ENCODE peak calls at places on chromosome 20, in five cellular contexts. Q is SK-N-SH, Z is HCT116, P is GM12878, K is H1. N is an unnamed sample.
A peak's percentile ranks its signal among the peaks of the same experiment; 100 is the strongest.

GRCh38 chr20:25574411-25574810 is 10.9 kb downstream of the NINL start:
- DNase-seq in Q (peak; percentile 46), Z (no peak), P (no peak), K (no peak), N (no peak)

GRCh38 chr20:11676618-11677289 is 240.9 kb upstream of the BTBD3 start:
- DNase-seq in Q (peak; percentile 67), Z (peak; percentile 6), P (no peak), K (no peak), N (peak; percentile 47)

GRCh38 chr20:33489495-33490022 is 337 bp upstream of the CBFA2T2 start:
- DNase-seq in Q (peak; percentile 99), Z (peak; percentile 90), P (peak; percentile 74), K (peak; percentile 77), N (peak; percentile 99)

GRCh38 chr20:51797357-51798025 is 4.8 kb downstream of the SALL4 start:
- DNase-seq in Q (no peak), Z (no peak), P (no peak), K (no peak), N (no peak)

GRCh38 chr20:32574296-32575226 is 10.6 kb downstream of the NOL4L start:
- DNase-seq in Q (no peak), Z (no peak), P (no peak), K (no peak), N (peak; percentile 33)

GRCh38 chr20:23155141-23155590 is 69.0 kb upstream of the CD93 start:
- DNase-seq in Q (no peak), Z (no peak), P (no peak), K (no peak), N (no peak)

GRCh38 chr20:63740501-63741353 is 1.2 kb downstream of the SLC2A4RG start:
- DNase-seq in Q (peak; percentile 95), Z (peak; percentile 48), P (no peak), K (no peak), N (peak; percentile 96)

GRCh38 chr20:402898-403581 is 5.1 kb upstream of the RBCK1 start:
- DNase-seq in Q (no peak), Z (no peak), P (no peak), K (no peak), N (no peak)

GRCh38 chr20:51428451-51429143 is 113.9 kb downstream of the NFATC2 start:
- DNase-seq in Q (peak; percentile 55), Z (no peak), P (no peak), K (no peak), N (no peak)

GRCh38 chr20:11581271-11581670 is 336.4 kb upstream of the BTBD3 start:
- DNase-seq in Q (no peak), Z (peak; percentile 22), P (no peak), K (no peak), N (no peak)

GRCh38 chr20:31860431-31861345 is 9.6 kb downstream of the DUSP15 start:
- DNase-seq in Q (no peak), Z (no peak), P (no peak), K (no peak), N (peak; percentile 87)

GRCh38 chr20:16865406-16865805 is 117.2 kb downstream of the OTOR start:
- DNase-seq in Q (peak; percentile 9), Z (no peak), P (no peak), K (no peak), N (no peak)

GRCh38 chr20:41862023-41862422 is 243.8 kb upstream of the CHD6 start:
- DNase-seq in Q (no peak), Z (no peak), P (no peak), K (no peak), N (no peak)

GRCh38 chr20:12068146-12068545 is 150.5 kb downstream of the BTBD3 start:
- DNase-seq in Q (no peak), Z (no peak), P (no peak), K (no peak), N (no peak)

GRCh38 chr20:11777861-11778570 is 139.7 kb upstream of the BTBD3 start:
- DNase-seq in Q (peak; percentile 17), Z (no peak), P (no peak), K (no peak), N (no peak)

GRCh38 chr20:50303573-50304500 is 113.2 kb downstream of the CEBPB start:
- DNase-seq in Q (peak; percentile 76), Z (no peak), P (no peak), K (no peak), N (no peak)

GRCh38 chr20:40019510-40019909 is 669.5 kb downstream of the MAFB start:
- DNase-seq in Q (no peak), Z (no peak), P (no peak), K (no peak), N (no peak)

GRCh38 chr20:62652051-62652893 is 10.0 kb downstream of the SLCO4A1 start:
- DNase-seq in Q (peak; percentile 70), Z (peak; percentile 33), P (peak; percentile 85), K (no peak), N (peak; percentile 96)

GRCh38 chr20:7828437-7828836 is 111.8 kb downstream of the HAO1 start:
- DNase-seq in Q (no peak), Z (no peak), P (no peak), K (no peak), N (no peak)

GRCh38 chr20:6566821-6567220 is 200.7 kb upstream of the BMP2 start:
- DNase-seq in Q (no peak), Z (no peak), P (no peak), K (no peak), N (no peak)

GRCh38 chr20:23048283-23049200 is 930 bp downstream of the THBD start:
- DNase-seq in Q (no peak), Z (no peak), P (no peak), K (no peak), N (peak; percentile 27)

GRCh38 chr20:54103067-54103761 is 32.8 kb upstream of the BCAS1 start:
- DNase-seq in Q (peak; percentile 56), Z (peak; percentile 72), P (no peak), K (peak; percentile 41), N (peak; percentile 84)

GRCh38 chr20:45341939-45342862 is 6.0 kb downstream of the SDC4 start:
- DNase-seq in Q (peak; percentile 79), Z (no peak), P (no peak), K (no peak), N (peak; percentile 83)

GRCh38 chr20:8144282-8145245 is 12.5 kb downstream of the PLCB1 start:
- DNase-seq in Q (no peak), Z (no peak), P (no peak), K (no peak), N (no peak)

GRCh38 chr20:43586641-43587040 is 4.1 kb upstream of the IFT52 start:
- DNase-seq in Q (no peak), Z (no peak), P (no peak), K (no peak), N (no peak)

GRCh38 chr20:652611-653109 is 340 bp downstream of the SRXN1 start:
- DNase-seq in Q (no peak), Z (no peak), P (no peak), K (no peak), N (no peak)

GRCh38 chr20:53163486-53163885 is 191.3 kb downstream of the TSHZ2 start:
- DNase-seq in Q (no peak), Z (no peak), P (no peak), K (no peak), N (no peak)

GRCh38 chr20:25538838-25539665 is 46.3 kb downstream of the NINL start:
- DNase-seq in Q (no peak), Z (no peak), P (no peak), K (no peak), N (no peak)

GRCh38 chr20:34452281-34452982 is 63.8 kb upstream of the DYNLRB1 start:
- DNase-seq in Q (peak; percentile 36), Z (no peak), P (no peak), K (no peak), N (no peak)

GRCh38 chr20:44496976-44497375 is 21.3 kb downstream of the TTPAL start:
- DNase-seq in Q (no peak), Z (peak; percentile 39), P (no peak), K (peak; percentile 13), N (no peak)

GRCh38 chr20:3670945-3671344 is 7.7 kb upstream of the GFRA4 start:
- DNase-seq in Q (no peak), Z (no peak), P (no peak), K (no peak), N (no peak)

GRCh38 chr20:3671986-3672863 is 9.0 kb upstream of the GFRA4 start:
- DNase-seq in Q (peak; percentile 24), Z (no peak), P (no peak), K (no peak), N (peak; percentile 31)

GRCh38 chr20:3669710-3670367 is 6.6 kb upstream of the GFRA4 start:
- DNase-seq in Q (peak; percentile 29), Z (no peak), P (no peak), K (no peak), N (no peak)

GRCh38 chr20:3672864-3673550 is 8.8 kb downstream of the ADAM33 start:
- DNase-seq in Q (no peak), Z (no peak), P (no peak), K (no peak), N (no peak)

DNA sequence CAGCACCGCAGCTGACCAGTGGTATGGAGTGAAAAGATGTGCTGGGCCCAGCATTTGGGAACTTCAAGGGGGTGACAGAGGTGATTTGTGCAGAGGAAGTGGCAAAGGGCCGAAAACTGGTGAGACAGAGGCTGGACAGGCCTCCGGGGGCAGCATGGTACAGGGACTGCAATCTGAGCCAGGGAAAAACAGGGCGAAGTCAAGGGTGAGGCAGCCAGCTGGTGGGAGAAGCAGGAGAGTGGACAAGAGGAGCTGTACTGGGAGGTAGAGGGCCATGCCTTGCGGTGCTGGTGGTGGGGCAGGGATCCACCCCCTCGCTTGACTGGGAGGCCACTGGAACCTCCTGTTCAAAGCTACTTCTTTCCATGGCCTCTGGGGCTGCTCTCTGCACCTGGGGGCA is 7.3 kb upstream of the GFRA4 start:
- DNase-seq in Q (peak; percentile 57), Z (no peak), P (no peak), K (no peak), N (peak; percentile 33)
- TF ChIP-seq JUND in Q (no peak), Z (no peak), P (no peak), K (no peak), N (no peak)

GRCh38 chr20:37972256-37973058 is 60.8 kb downstream of the TTI1 start:
- DNase-seq in Q (no peak), Z (no peak), P (no peak), K (no peak), N (no peak)
- TF ChIP-seq JUND in Q (no peak), Z (no peak), P (no peak), K (no peak), N (no peak)

DNA sequence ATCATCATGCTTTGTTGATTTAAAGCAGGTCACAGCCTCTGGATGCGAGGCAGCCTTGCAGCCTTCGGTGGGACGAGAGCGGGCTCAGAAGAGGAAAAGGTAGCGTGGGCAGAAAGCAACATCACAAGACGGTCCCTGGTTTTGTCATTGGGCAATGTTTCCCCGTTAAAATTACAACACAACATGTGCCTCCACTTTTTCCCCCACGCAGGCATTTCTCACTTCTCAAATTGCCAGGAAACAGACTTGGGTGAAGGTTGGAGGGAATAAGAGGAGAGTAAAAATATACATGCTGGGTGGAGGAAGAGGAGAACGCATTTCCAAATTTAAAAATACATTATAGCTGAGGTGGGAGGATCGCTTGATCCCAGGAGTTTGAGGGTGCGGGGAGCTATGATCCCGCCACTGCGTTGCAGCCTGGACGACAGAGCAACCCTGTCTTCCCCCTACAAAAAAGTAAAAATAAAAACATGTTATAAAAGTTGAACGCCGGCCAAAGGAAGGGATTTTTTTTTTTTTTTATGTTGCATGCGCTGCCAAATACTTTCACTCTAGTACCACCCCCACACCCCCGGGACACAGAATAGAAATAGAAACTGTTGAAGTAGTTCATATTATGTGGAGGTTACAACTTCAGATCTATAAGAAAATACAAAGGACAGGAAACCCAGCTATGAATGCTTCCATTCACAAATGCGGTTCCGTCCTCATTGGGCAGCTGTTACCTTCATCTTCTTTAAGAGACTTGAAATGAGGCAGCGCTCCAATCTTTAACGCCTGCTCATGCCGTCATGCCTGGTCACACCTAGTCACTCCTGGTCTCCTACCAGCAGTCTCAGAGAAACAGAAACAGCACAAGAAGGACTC is 13.8 kb upstream of the NAA20 start:
- DNase-seq in Q (no peak), Z (no peak), P (no peak), K (no peak), N (no peak)
- TF ChIP-seq JUND in Q (no peak), Z (no peak), P (no peak), K (no peak), N (no peak)

GRCh38 chr20:47198254-47198671 is 158.2 kb downstream of the ZMYND8 start:
- DNase-seq in Q (no peak), Z (no peak), P (peak; percentile 27), K (no peak), N (no peak)
- TF ChIP-seq JUND in Q (no peak), Z (no peak), P (no peak), K (no peak), N (no peak)

N was measured in T47D.